ENCODE peak calls at places on chromosomes 6 and 20, in four cellular contexts. Z is ovary, L is sigmoid colon, H is A549. K is an unnamed sample.

GRCh38 chr20:1993986-1994385 is at the start of gene PDYN:
- DNase-seq in Z (no peak), L (no peak), H (no peak), K (no peak)

GRCh38 chr6:42692151-42692911 is 30.1 kb downstream of the PRPH2 start:
- DNase-seq in H (no peak), L (no peak), Z (no peak), K (no peak)

GRCh38 chr20:11170565-11170964 is 496.8 kb upstream of the JAG1 start:
- DNase-seq in H (no peak), L (no peak), Z (no peak), K (no peak)

GRCh38 chr6:132812255-132812732 is 2.1 kb upstream of the RPS12 start:
- DNase-seq in Z (no peak), H (no peak), L (no peak), K (no peak)

GRCh38 chr20:21124190-21124589 is 1.7 kb upstream of the KIZ start:
- DNase-seq in L (no peak), H (no peak), Z (no peak), K (no peak)

GRCh38 chr6:106397441-106397840 is 36.9 kb downstream of the CRYBG1 start:
- DNase-seq in L (no peak), H (no peak), Z (no peak), K (no peak)

GRCh38 chr6:157157228-157157627 is 166.1 kb downstream of the TMEM242 start:
- DNase-seq in H (no peak), Z (no peak), L (no peak), K (no peak)

GRCh38 chr20:17825949-17826843 is 126.4 kb downstream of the BANF2 start:
- DNase-seq in H (no peak), Z (no peak), L (peak), K (no peak)

DNA sequence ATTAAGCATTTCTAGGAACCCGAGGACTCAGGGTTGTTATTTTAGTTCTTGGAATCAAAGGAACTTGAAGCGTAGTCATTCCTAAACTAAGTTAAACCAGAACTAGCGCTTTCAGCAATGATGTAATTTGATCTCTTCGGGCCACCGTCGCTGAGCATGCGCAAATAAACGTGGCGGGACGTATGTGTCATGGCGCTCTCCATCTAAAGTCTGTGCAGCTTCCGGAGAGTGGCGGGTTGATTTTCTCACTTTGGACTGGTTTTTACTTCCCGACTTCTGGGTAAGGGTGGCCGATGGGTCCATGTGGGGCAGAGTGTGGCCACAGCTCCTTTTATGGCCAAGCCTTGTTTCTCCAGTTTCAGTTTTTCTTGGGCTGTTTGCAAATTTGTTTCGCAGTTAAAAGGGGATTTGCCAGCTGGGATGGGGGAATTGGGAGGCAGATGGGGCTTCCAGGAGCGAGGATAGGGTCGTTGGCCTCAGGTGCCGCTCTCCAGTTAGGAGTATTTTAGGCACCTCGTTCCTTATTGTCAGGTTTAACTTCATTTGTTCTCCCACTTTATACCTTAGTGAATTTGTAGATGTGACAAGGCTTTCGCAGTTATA is at the start of gene CDKAL1:
- DNase-seq in Z (peak), H (peak), L (peak), K (peak)
- TF ChIP-seq EP300 in Z (no peak), H (no peak), L (no peak), K (peak)

GRCh38 chr6:2186516-2186915 is 58.9 kb downstream of the GMDS start:
- DNase-seq in L (no peak), H (no peak), Z (no peak), K (no peak)
- TF ChIP-seq EP300 in L (no peak), H (no peak), Z (no peak), K (no peak)

DNA sequence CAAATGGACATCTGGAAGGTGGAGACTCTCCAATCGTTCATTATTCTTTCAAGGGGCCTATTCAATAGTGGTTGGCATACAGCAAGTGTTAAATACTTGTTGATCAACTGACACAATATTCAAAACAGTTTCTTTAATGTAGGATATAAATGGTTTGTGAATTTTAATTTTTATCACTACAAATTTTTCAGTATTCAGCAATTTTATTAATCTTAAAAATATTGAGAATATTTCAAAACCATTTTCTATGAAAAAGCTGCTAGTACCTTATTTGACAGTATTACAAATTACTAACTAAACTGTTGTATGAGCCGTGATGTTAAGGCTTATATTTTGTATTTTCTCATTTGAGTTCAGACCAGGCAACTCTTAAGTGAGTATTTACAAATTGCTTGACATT is 32.4 kb downstream of the NCOA7 start:
- DNase-seq in Z (no peak), L (no peak), H (no peak), K (no peak)
- TF ChIP-seq EP300 in Z (no peak), L (no peak), H (no peak), K (no peak)

GRCh38 chr6:136609878-136610706 is 59.9 kb upstream of the MAP7 start:
- DNase-seq in L (peak), Z (peak), H (peak), K (no peak)
- TF ChIP-seq EP300 in L (no peak), Z (no peak), H (peak), K (peak)

GRCh38 chr6:79797105-79797504 is 150.2 kb downstream of the ELOVL4 start:
- DNase-seq in L (no peak), H (no peak), Z (no peak), K (no peak)
- TF ChIP-seq EP300 in L (no peak), H (no peak), Z (no peak), K (no peak)

GRCh38 chr6:11231564-11232176 is 798 bp downstream of the NEDD9 start:
- DNase-seq in H (peak), L (no peak), Z (no peak), K (no peak)

GRCh38 chr6:11231108-11231463 is 1.4 kb downstream of the NEDD9 start:
- DNase-seq in Z (no peak), L (no peak), H (peak), K (no peak)

GRCh38 chr6:11233936-11234573 is 1.6 kb upstream of the NEDD9 start:
- DNase-seq in Z (no peak), H (no peak), L (no peak), K (no peak)

GRCh38 chr6:11232968-11233626 is 629 bp upstream of the NEDD9 start:
- DNase-seq in Z (peak), H (no peak), L (no peak), K (no peak)

DNA sequence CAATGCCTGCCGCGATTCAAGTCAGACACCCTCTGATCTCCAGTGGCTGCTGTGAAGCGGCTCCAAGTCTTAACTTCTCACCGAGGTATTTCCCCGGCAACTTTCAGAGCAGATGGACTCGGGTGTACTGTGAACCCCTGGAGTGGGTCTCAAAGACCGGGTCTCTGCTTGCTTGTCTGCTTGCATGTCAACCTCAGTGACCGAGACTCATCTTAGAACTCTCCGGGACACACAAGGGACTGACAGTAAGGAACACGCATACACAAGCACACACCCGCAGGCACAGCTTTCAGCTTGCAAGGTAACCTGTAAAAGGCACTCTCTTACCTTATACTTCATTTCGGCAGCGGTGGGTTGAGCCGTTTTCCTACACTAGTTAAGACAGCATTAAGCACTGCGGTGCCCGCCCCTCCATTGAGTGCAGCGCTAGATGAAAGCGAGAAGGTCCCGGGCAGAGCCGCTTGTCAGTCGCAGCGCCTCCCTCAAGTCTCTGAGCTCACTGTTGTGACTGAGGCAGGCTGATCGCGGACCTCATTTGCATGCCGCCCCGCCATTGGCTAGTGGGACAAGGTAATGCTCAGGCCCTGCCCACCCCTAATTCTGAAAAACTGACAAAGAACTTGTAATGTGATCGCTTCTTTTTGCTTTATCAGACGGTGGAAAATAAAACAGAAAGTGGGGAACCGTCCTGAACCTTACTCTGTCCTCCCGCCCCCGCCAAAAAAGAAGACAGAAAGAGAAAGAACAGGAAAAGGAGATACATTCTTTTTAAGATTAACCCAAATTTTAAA is at the start of gene NEDD9:
- DNase-seq in L (peak), H (peak), Z (peak), K (peak)
- TF ChIP-seq EP300 in L (no peak), H (no peak), Z (no peak), K (peak)

GRCh38 chr20:62511915-62512610 is 36.3 kb upstream of the GATA5 start:
- DNase-seq in Z (no peak), H (no peak), L (no peak), K (no peak)
- TF ChIP-seq EP300 in Z (no peak), H (no peak), L (no peak), K (no peak)

GRCh38 chr6:24359640-24360454 is 2.0 kb upstream of the DCDC2 start:
- DNase-seq in H (peak), Z (peak), L (peak), K (peak)
- TF ChIP-seq EP300 in H (no peak), Z (no peak), L (no peak), K (no peak)

DNA sequence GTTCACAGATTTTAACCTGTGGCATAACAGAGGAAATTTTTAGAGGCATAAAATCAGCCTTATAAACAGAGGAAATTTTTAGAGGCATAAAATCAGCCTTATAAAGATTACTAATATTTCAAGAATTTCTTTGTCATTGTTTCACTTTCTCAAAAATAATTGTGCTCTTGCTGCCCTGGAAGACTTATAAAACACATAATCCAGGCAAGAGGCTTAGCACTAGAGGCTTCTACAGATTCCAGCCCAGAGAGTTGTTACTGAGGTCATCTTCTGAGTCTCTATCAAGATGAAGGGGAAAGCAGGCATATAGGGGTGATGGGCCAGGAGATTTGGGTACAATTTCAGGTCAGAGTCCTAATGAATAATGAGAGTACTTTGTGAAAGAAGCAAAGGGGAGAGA is 85.7 kb downstream of the RFPL4B start:
- DNase-seq in Z (no peak), L (no peak), H (no peak), K (no peak)
- TF ChIP-seq EP300 in Z (no peak), L (no peak), H (no peak), K (no peak)

DNA sequence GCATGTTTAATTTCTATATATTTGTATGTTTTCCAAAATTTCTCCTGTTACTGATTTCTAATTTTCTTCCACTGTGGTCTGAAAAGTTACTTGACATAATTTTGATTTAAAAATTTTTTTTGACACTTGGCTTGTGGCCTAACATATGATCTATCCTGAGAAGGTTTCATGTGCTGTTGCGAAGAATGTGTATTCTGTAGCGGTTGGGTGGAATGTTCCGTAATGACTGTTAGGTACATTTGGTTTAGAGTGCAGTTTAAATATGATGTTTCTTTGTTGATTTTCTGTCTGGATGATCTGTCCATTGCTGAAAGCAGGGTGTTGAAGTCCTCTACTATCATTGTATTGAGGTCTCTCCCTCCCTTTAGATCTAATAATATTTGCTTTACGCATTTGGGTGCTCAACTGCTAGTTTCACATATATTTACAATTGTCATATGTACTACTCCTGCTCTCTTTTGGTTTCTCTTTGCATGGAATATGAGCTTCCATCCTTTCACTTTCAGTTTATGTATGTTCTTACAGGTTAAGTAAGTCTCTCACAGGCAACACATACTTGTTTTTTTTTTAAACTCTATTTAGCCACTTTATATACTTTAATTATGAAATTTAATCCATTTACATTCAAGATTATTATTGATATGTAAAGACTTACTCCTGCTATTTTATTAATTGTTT is 19.5 kb upstream of the EDN1 start:
- DNase-seq in L (no peak), H (no peak), Z (no peak), K (no peak)
- TF ChIP-seq EP300 in L (no peak), H (no peak), Z (no peak), K (no peak)

K was measured in tibial nerve.